ENCODE peak calls at places on chromosomes 12 and 14, in five cellular contexts. V is heart right ventricle, E is B cell, T is cardiac fibroblast, O is body of pancreas. P is an unnamed sample.

GRCh38 chr14:39673141-39674133 is 241.2 kb upstream of the FBXO33 start:
- DNase-seq in V (no peak), E (no peak), T (peak), O (no peak), P (no peak)

GRCh38 chr12:109863961-109864712 is 16.2 kb downstream of the GLTP start:
- DNase-seq in V (no peak), E (no peak), T (peak), O (peak), P (no peak)

GRCh38 chr12:132106921-132107320 is 37.2 kb downstream of the DDX51 start:
- DNase-seq in V (no peak), E (no peak), T (peak), O (no peak), P (no peak)

GRCh38 chr14:94775082-94775874 is 5.4 kb upstream of the GSC start:
- DNase-seq in V (no peak), E (no peak), T (peak), O (no peak), P (no peak)

GRCh38 chr14:68109132-68109531 is 289.6 kb downstream of the RAD51B start:
- DNase-seq in V (no peak), E (no peak), T (peak), O (no peak), P (no peak)

GRCh38 chr12:71477609-71478008 is 38.0 kb downstream of the LGR5 start:
- DNase-seq in V (no peak), E (no peak), T (no peak), O (no peak), P (no peak)

GRCh38 chr14:105249175-105250007 is 1.1 kb downstream of the BTBD6 start:
- DNase-seq in V (no peak), E (no peak), T (peak), O (no peak), P (no peak)

GRCh38 chr14:74913393-74913792 is 9.7 kb downstream of the RPS6KL1 start:
- DNase-seq in V (no peak), E (no peak), T (no peak), O (no peak), P (no peak)

GRCh38 chr12:50220357-50221061 is 53.3 kb upstream of the CERS5 start:
- DNase-seq in V (no peak), E (no peak), T (peak), O (no peak), P (peak)

GRCh38 chr12:57216014-57216891 is at the start of gene NXPH4:
- DNase-seq in V (no peak), E (peak), T (no peak), O (peak), P (peak)
- TF ChIP-seq CTCF in V (no peak), E (no peak), T (no peak), O (no peak), P (no peak)

DNA sequence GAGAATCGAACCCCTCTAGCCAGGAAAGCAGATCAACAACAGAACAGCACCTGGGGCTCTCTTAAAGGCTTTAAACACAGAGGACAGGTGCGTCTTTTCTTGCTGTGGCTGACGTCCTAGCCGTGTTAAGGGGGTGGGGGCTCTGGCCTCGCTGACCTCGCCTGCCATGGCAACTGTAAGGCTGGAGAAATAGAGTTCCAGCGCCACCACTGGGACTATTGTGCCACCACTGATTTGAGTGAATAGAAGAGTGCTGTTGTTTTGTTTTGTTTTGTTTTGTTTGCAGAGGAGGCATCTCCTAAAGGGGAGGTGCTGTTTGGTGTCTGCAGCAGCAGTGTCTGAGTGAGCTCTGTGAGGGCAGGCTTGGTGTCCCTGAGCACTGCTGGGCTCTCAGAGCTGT is 34.2 kb upstream of the PRMT8 start:
- DNase-seq in V (no peak), E (no peak), T (no peak), O (no peak), P (no peak)
- TF ChIP-seq CTCF in V (no peak), E (no peak), T (no peak), O (peak), P (no peak)

DNA sequence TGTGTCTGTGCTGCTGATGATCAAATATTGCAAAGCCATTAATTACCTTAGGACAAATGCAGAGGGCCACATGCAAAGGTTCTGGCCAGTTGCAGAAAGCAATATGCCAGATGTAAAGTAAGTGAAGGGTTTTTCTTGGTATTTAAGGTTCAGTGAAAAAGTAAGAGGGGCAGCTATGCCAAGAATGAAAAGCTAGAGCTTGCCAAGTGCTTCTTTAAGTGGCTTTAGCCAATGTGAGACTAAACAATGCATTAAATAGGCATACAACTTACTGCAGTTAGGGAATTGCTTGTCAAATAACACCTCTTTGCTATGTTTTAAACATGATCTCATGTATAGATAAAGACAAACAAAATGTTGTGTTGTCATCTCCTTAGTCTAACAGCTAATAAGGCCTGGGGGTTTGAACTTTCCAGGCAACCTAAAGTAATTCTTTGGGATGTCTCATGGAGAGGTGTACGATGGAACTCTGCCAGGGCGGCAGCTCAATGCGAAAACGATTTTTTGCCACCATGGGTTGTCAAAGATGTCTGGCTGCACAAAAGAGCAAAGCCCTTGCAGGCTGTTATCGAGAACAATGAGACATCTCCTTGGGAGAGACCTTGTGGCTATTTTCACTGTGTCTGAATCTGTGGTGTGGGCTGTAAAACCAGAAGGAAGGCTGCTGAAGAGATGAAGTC is 12.0 kb downstream of the IGF1 start:
- DNase-seq in V (no peak), E (no peak), T (no peak), O (no peak), P (no peak)
- TF ChIP-seq CTCF in V (no peak), E (no peak), T (no peak), O (no peak), P (no peak)

GRCh38 chr14:77603654-77604270 is 12.7 kb downstream of the SPTLC2 start:
- DNase-seq in V (no peak), E (no peak), T (no peak), O (no peak), P (no peak)
- TF ChIP-seq CTCF in V (no peak), E (no peak), T (peak), O (no peak), P (no peak)

DNA sequence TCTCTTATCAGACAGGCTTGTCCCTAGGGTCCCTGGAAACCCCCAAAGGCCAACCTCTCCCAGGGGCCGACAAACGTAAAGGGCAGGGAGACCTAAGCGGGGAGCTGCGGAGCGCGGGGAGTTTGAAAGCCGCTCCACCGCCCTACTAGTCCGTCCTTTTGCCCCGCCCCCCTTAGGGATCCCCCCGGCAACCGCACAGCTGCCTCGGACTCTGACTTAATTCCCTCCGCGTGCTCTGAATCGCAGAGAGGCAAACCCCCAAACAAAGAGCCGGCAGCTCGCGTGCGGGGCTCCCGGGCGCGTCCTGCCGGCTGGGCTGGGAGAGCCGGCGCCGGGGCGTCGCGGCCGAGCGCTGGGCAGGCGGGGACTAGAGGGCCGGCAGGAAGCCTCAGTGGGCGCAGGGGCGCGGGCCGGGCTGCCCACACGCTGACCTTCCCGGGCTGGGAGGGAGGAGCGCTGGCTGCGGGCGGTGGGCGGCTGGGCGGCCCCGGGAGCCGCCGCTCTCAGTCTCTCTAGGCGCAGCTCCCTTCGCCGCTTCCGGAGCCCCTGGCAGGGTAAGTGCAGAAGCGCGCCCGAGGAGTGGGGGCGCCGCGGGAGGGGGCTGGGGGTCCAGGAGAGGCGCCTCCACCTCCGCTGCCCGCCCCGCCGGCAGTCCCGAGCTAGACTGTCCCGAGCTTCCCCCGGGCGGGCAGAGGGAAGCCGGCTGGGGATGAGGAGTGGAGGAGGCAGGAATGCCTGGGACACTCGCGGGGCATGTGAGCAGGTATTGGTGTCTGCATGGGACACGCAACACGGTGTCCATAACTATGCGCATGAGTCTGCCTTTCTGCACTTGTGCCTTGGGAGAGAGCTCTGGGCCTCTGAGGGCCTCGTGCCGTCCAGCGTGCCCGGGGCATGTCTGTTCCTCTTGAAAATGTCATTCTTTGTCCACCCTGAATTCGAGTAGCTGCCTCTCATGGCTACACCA is at the start of gene TSPAN11:
- DNase-seq in V (peak), E (no peak), T (peak), O (no peak), P (peak)
- TF ChIP-seq CTCF in V (no peak), E (no peak), T (no peak), O (no peak), P (no peak)

DNA sequence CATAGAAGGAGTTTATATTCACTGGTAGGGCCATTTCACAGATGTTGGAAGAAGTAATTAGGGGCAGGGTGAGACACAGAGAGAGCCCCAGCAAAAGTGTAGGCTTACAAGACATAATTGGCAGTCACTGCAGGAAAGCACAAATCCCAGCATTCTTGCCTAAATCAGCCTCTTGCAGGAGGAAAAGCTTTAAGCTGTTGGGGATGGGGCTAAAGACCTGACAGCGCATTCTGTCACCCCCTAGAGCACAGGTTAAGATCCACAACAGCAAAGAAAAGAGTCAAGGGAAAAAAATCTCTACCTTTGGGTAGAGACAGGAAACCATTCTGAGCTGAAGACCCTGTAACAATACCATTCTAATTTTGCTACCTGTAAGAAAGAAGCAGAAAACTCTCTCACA is 409.0 kb downstream of the DAD1 start:
- DNase-seq in V (no peak), E (no peak), T (no peak), O (no peak), P (no peak)
- TF ChIP-seq CTCF in V (no peak), E (no peak), T (no peak), O (no peak), P (no peak)